ENCODE peak calls at places on chromosome 16, in seven cellular contexts. E, H, Q, R, L, W and V are unnamed samples.

GRCh38 chr16:4025428-4025827 is 90.8 kb downstream of the ADCY9 start:
- DNase-seq in H (no peak), L (peak), Q (no peak), E (no peak), R (no peak), W (no peak), V (no peak)

GRCh38 chr16:87352818-87353217 is 30.8 kb downstream of the FBXO31 start:
- DNase-seq in W (no peak), Q (no peak), H (no peak), R (no peak), E (peak), L (peak), V (no peak)

GRCh38 chr16:80203821-80204220 is 337.0 kb upstream of the DYNLRB2 start:
- DNase-seq in H (no peak), L (no peak), Q (no peak), R (no peak), W (no peak), E (no peak), V (peak)

GRCh38 chr16:57485091-57485915 is 990 bp downstream of the DOK4 start:
- DNase-seq in W (peak), R (peak), L (no peak), H (no peak), Q (no peak), E (peak), V (no peak)

GRCh38 chr16:13377143-13377542 is 475.7 kb downstream of the SHISA9 start:
- DNase-seq in L (no peak), H (no peak), Q (no peak), E (no peak), R (no peak), W (no peak), V (peak)

GRCh38 chr16:58385218-58385773 is 7.0 kb upstream of the GINS3 start:
- DNase-seq in L (no peak), H (no peak), R (no peak), Q (no peak), W (no peak), E (no peak), V (no peak)

GRCh38 chr16:1564325-1564724 is 30.9 kb downstream of the TMEM204 start:
- DNase-seq in Q (no peak), E (no peak), W (no peak), R (no peak), H (no peak), L (no peak), V (no peak)

GRCh38 chr16:7124242-7124641 is 208.4 kb upstream of the RBFOX1 start:
- DNase-seq in L (no peak), E (no peak), H (no peak), R (no peak), W (no peak), Q (no peak), V (no peak)

GRCh38 chr16:5015351-5015750 is 18.4 kb downstream of the NAGPA start:
- DNase-seq in E (no peak), R (no peak), L (no peak), H (no peak), Q (no peak), W (no peak), V (no peak)

GRCh38 chr16:4376126-4376819 is 4.6 kb downstream of the VASN start:
- DNase-seq in L (peak), E (peak), H (peak), Q (peak), W (peak), R (peak), V (no peak)

GRCh38 chr16:10180771-10181163 is 1.5 kb downstream of the GRIN2A start:
- DNase-seq in E (peak), Q (no peak), L (peak), R (peak), W (no peak), H (no peak), V (no peak)

GRCh38 chr16:68377667-68378420 is 67.0 kb downstream of the PRMT7 start:
- DNase-seq in E (no peak), Q (no peak), W (peak), L (no peak), R (no peak), H (no peak), V (no peak)

GRCh38 chr16:11159189-11159588 is 96.8 kb downstream of the SOCS1 start:
- DNase-seq in Q (no peak), E (no peak), R (no peak), H (no peak), L (no peak), W (no peak), V (no peak)

GRCh38 chr16:1621851-1622250 is 9.7 kb downstream of the CRAMP1 start:
- DNase-seq in E (no peak), R (no peak), W (no peak), H (no peak), Q (no peak), L (no peak), V (no peak)

GRCh38 chr16:30786936-30787612 is at the start of gene ZNF629:
- DNase-seq in Q (peak), R (peak), H (peak), L (peak), E (no peak), W (peak), V (peak)

GRCh38 chr16:3503513-3503912 is 2.7 kb downstream of the CLUAP1 start:
- DNase-seq in Q (no peak), H (no peak), L (no peak), R (no peak), W (no peak), E (peak), V (peak)

GRCh38 chr16:78127130-78127529 is 27.7 kb downstream of the WWOX start:
- DNase-seq in H (peak), R (no peak), Q (no peak), L (no peak), W (no peak), E (no peak), V (no peak)

GRCh38 chr16:57722651-57723050 is 12.9 kb upstream of the KATNB1 start:
- DNase-seq in L (no peak), Q (no peak), W (no peak), H (no peak), E (peak), R (no peak), V (no peak)

GRCh38 chr16:69107311-69107962 is 2.0 kb downstream of the HAS3 start:
- DNase-seq in L (peak), H (no peak), W (peak), Q (no peak), E (peak), R (peak), V (peak)

GRCh38 chr16:78939600-78939999 is 660.9 kb downstream of the MAF start:
- DNase-seq in Q (no peak), L (no peak), H (no peak), R (no peak), W (no peak), E (no peak), V (no peak)

GRCh38 chr16:65895906-65896305 is 470.6 kb upstream of the CDH5 start:
- DNase-seq in R (no peak), E (no peak), H (no peak), W (no peak), Q (no peak), L (no peak), V (no peak)

GRCh38 chr16:75653926-75654325 is 6.4 kb downstream of the TERF2IP start:
- DNase-seq in L (no peak), Q (no peak), W (no peak), E (no peak), R (no peak), H (no peak), V (no peak)

GRCh38 chr16:48676836-48677235 is 66.9 kb upstream of the N4BP1 start:
- DNase-seq in H (no peak), W (no peak), R (no peak), L (no peak), E (no peak), Q (no peak), V (peak)

GRCh38 chr16:49695782-49696413 is 160.0 kb downstream of the ZNF423 start:
- DNase-seq in Q (no peak), E (no peak), W (no peak), R (no peak), L (no peak), H (no peak), V (no peak)

GRCh38 chr16:67529639-67530012 is 997 bp downstream of the RIPOR1 start:
- DNase-seq in R (peak), H (no peak), L (no peak), E (peak), Q (no peak), W (no peak), V (peak)

GRCh38 chr16:69839798-69840409 is 77.8 kb downstream of the WWP2 start:
- DNase-seq in E (no peak), Q (no peak), W (peak), L (peak), R (peak), H (no peak), V (no peak)

GRCh38 chr16:89365044-89365467 is 125.3 kb downstream of the ANKRD11 start:
- DNase-seq in R (no peak), E (no peak), Q (no peak), W (no peak), L (no peak), H (peak), V (peak)

GRCh38 chr16:68379472-68380347 is 68.6 kb downstream of the SMPD3 start:
- DNase-seq in L (no peak), W (no peak), Q (no peak), E (no peak), H (no peak), R (no peak), V (no peak)

GRCh38 chr16:88831838-88832237 is 20.1 kb upstream of the APRT start:
- DNase-seq in H (no peak), L (no peak), Q (no peak), R (no peak), W (no peak), E (no peak), V (peak)

GRCh38 chr16:86751081-86752030 is 173.0 kb downstream of the FOXL1 start:
- DNase-seq in W (no peak), R (no peak), E (peak), L (no peak), H (peak), Q (no peak), V (peak)

GRCh38 chr16:2426941-2427361 is 2.3 kb upstream of the CCNF start:
- DNase-seq in Q (no peak), W (no peak), E (no peak), H (no peak), L (no peak), R (peak), V (peak)

GRCh38 chr16:16075463-16076399 is 126.3 kb downstream of the ABCC1 start:
- DNase-seq in Q (peak), E (peak), L (peak), W (peak), H (no peak), R (peak), V (no peak)

GRCh38 chr16:89393731-89394406 is 96.5 kb downstream of the ANKRD11 start:
- DNase-seq in H (no peak), E (no peak), Q (no peak), R (peak), L (peak), W (peak), V (no peak)

GRCh38 chr16:17470002-17470870 is 524 bp downstream of the XYLT1 start:
- DNase-seq in Q (peak), R (peak), H (no peak), E (peak), W (no peak), L (no peak), V (peak)

GRCh38 chr16:66658860-66659190 is 37.7 kb downstream of the CMTM4 start:
- DNase-seq in Q (no peak), H (no peak), R (no peak), L (no peak), W (no peak), E (no peak), V (no peak)

GRCh38 chr16:85573045-85573695 is 40.0 kb upstream of the GSE1 start:
- DNase-seq in E (no peak), R (no peak), W (no peak), L (no peak), Q (no peak), H (no peak), V (no peak)
- H3K27ac ChIP-seq in E (peak), R (peak), W (peak), L (peak), Q (peak), H (no peak), V (no peak)

GRCh38 chr16:23348579-23349469 is 46.7 kb downstream of the SCNN1B start:
- DNase-seq in E (no peak), Q (no peak), H (no peak), R (no peak), L (no peak), W (no peak), V (no peak)
- TF ChIP-seq CTCF in E (no peak), Q (no peak), H (peak), R (no peak), L (no peak), W (no peak), V (peak)

DNA sequence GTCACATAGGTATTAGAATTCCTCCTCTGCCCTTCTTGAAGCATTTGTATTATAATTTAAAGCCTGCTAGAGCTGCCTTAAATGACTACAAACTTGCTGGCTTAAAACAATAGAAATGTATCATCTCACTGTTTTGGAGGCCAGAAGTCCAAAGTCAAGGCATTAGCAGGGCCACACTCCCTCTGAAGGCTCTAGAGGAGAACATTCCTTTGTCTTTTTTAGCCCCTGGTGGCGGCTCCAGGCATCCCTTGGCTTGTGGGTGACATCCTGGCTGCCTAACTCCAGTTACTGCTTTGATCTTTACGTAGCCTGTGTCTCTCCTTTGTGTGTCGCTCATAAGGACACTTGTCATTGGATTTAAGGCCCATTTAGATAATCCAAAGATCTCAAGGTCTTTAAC is 186.6 kb upstream of the SALL1 start:
- DNase-seq in W (no peak), R (no peak), Q (no peak), H (no peak), E (no peak), L (no peak), V (no peak)
- H3K27ac ChIP-seq in W (no peak), R (no peak), Q (no peak), H (no peak), E (no peak), L (no peak), V (no peak)

DNA sequence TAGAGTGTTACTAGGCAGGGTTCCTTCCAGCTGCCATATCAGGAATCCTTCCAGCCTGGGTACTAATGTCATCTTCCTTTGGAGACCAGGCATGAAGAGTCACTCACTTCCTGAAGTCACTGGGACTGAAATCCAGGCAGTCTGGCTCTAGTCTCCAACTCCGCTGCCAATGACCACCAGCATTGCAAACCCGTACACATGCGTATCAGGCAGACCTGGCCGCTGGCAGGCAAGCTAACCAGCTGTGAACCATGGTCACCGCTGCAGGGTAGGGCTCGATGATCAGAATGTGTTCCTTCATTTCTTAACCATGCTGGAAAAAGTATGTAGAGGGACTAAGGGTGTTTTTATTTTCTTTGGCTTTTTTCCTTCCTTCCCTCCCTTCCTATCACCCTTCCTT is 255.5 kb downstream of the CDH13 start:
- DNase-seq in Q (no peak), H (no peak), L (peak), R (no peak), W (no peak), E (no peak), V (no peak)
- TF ChIP-seq CTCF in Q (no peak), H (no peak), L (no peak), R (no peak), W (no peak), E (no peak), V (no peak)

GRCh38 chr16:55496509-55497145 is 12.2 kb upstream of the LPCAT2 start:
- DNase-seq in E (no peak), L (no peak), R (no peak), W (no peak), H (no peak), Q (no peak), V (no peak)

GRCh38 chr16:55497558-55497957 is 11.3 kb upstream of the LPCAT2 start:
- DNase-seq in Q (no peak), E (no peak), H (no peak), W (no peak), L (no peak), R (no peak), V (no peak)

GRCh38 chr16:55492756-55493380 is 13.9 kb downstream of the MMP2 start:
- DNase-seq in R (no peak), W (no peak), E (no peak), L (no peak), Q (peak), H (no peak), V (no peak)

GRCh38 chr16:55495616-55496289 is 13.1 kb upstream of the LPCAT2 start:
- DNase-seq in W (no peak), R (no peak), L (no peak), Q (no peak), E (no peak), H (peak), V (peak)

GRCh38 chr16:55494994-55495421 is 13.9 kb upstream of the LPCAT2 start:
- DNase-seq in R (peak), W (peak), E (no peak), Q (peak), L (no peak), H (peak), V (peak)
- H3K27ac ChIP-seq in R (no peak), W (no peak), E (no peak), Q (no peak), L (no peak), H (no peak), V (no peak)

GRCh38 chr16:55248494-55248893 is 75.5 kb upstream of the IRX6 start:
- DNase-seq in H (no peak), W (no peak), E (no peak), L (no peak), Q (no peak), R (no peak), V (no peak)

GRCh38 chr16:55249936-55250335 is 74.1 kb upstream of the IRX6 start:
- DNase-seq in L (no peak), Q (no peak), E (no peak), W (no peak), R (no peak), H (no peak), V (no peak)

GRCh38 chr16:55249361-55249760 is 74.6 kb upstream of the IRX6 start:
- DNase-seq in E (no peak), L (no peak), Q (no peak), W (no peak), R (no peak), H (no peak), V (no peak)

GRCh38 chr16:55250641-55251550 is 73.1 kb upstream of the IRX6 start:
- DNase-seq in H (no peak), W (no peak), R (no peak), E (no peak), Q (no peak), L (no peak), V (no peak)

GRCh38 chr16:55248058-55248457 is 75.9 kb upstream of the IRX6 start:
- DNase-seq in R (no peak), Q (no peak), E (no peak), W (no peak), H (no peak), L (no peak), V (no peak)
- TF ChIP-seq CTCF in R (no peak), Q (no peak), E (no peak), W (no peak), H (no peak), L (no peak), V (no peak)

DNA sequence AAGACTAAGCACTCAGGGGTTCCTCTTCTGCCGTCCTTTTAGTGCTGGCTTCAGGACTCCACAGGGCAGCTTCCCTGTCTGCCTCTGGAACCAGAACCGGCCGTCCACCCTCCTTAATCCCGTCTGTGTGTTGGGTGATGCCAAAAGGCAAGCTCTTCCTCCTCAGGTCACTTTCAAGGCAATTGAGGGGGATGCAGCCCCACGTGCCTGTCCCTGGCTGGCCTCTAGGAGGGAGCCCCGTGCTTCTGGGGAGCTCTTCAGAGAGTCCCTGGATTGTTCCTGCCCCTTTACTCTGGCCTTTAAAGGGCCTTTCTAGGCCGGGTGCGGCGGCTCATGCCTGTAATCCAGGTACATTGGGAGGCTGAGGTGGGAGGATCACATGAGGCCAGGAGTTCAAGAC is 77.1 kb downstream of the CRISPLD2 start:
- DNase-seq in E (no peak), R (no peak), L (no peak), H (no peak), W (no peak), Q (no peak), V (no peak)
- H3K27ac ChIP-seq in E (peak), R (no peak), L (no peak), H (no peak), W (peak), Q (no peak), V (no peak)

DNA sequence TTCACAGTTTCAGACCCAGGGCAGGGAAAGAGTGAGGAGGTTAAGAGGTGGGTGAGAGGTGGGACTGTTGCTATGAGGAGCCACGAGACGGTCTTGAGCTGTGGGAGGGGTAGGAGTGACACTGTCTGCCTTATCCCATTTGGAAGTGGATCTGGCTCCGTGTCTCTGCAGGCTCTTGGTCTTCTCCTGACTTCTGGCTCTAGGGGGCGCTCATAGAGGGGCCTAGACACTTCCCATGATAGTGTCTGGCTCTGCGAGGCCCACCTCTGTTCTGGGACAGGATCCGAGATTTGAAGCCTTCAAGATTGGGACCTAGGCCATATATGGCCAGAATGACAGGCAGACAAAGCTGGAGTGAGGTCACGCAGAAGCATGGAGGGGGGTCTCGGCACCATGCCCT is 204.5 kb downstream of the GSG1L start:
- DNase-seq in W (no peak), L (no peak), R (no peak), H (no peak), E (no peak), Q (no peak), V (no peak)
- TF ChIP-seq CTCF in W (no peak), L (no peak), R (no peak), H (no peak), E (no peak), Q (no peak), V (no peak)